ENCODE peak calls at places on chromosomes 16 and 17, in five cellular contexts. L, P, D, Q and H are unnamed samples.

GRCh38 chr17:58267347-58268324 is 13.1 kb downstream of the MPO start:
- DNase-seq in P (no peak), D (no peak), L (no peak), Q (no peak), H (no peak)

GRCh38 chr17:9020824-9021157 is 519 bp upstream of the NTN1 start:
- DNase-seq in P (no peak), L (no peak), D (no peak), Q (no peak), H (no peak)

GRCh38 chr16:11155284-11155806 is 100.7 kb downstream of the SOCS1 start:
- DNase-seq in P (no peak), L (no peak), Q (no peak), D (no peak), H (peak; percentile 33)

GRCh38 chr16:31709181-31709580 is 164.4 kb upstream of the ZNF267 start:
- DNase-seq in D (no peak), Q (no peak), L (no peak), P (no peak), H (no peak)

GRCh38 chr16:56340416-56340815 is 84.9 kb downstream of the AMFR start:
- DNase-seq in Q (no peak), P (no peak), L (no peak), D (no peak), H (no peak)

GRCh38 chr17:9924735-9925191 is 19.7 kb upstream of the RCVRN start:
- DNase-seq in Q (no peak), L (no peak), D (no peak), P (peak; percentile 91), H (peak; percentile 78)

GRCh38 chr17:75587718-75588545 is at the start of gene MYO15B:
- DNase-seq in L (peak; percentile 19), Q (peak; percentile 20), D (peak; percentile 79), P (no peak), H (no peak)

GRCh38 chr16:995087-995486 is 13.5 kb downstream of the SOX8 start:
- DNase-seq in L (no peak), P (no peak), Q (no peak), D (no peak), H (no peak)

GRCh38 chr16:20803561-20804214 is 2.6 kb downstream of the ERI2 start:
- DNase-seq in P (no peak), L (no peak), Q (no peak), D (no peak), H (no peak)

GRCh38 chr16:51035711-51036110 is 115.4 kb downstream of the SALL1 start:
- DNase-seq in D (no peak), P (no peak), Q (no peak), L (no peak), H (no peak)

GRCh38 chr17:81582341-81582740 is 30.2 kb upstream of the FAAP100 start:
- DNase-seq in L (no peak), D (no peak), Q (no peak), P (no peak), H (no peak)

GRCh38 chr17:16944334-16945140 is 27.4 kb downstream of the TNFRSF13B start:
- DNase-seq in Q (no peak), L (no peak), P (no peak), D (no peak), H (no peak)

GRCh38 chr16:17019366-17019765 is 451.4 kb downstream of the XYLT1 start:
- DNase-seq in P (no peak), D (no peak), L (no peak), Q (no peak), H (no peak)

GRCh38 chr16:12182202-12182601 is 205.7 kb downstream of the SNX29 start:
- DNase-seq in D (no peak), L (no peak), Q (no peak), P (no peak), H (no peak)

GRCh38 chr17:7748098-7748775 is 30.7 kb downstream of the DNAH2 start:
- DNase-seq in Q (no peak), L (no peak), D (no peak), P (no peak), H (no peak)

GRCh38 chr16:65524997-65525396 is 403.1 kb upstream of the CDH11 start:
- DNase-seq in L (no peak), Q (no peak), D (no peak), P (no peak), H (no peak)

GRCh38 chr17:43530303-43531081 is 15.6 kb downstream of the ETV4 start:
- DNase-seq in P (peak; percentile 35), D (no peak), L (no peak), Q (no peak), H (no peak)

GRCh38 chr17:76869209-76869877 is 1.1 kb downstream of the MGAT5B start:
- DNase-seq in Q (no peak), L (no peak), D (peak; percentile 23), P (no peak), H (no peak)

GRCh38 chr17:42281571-42282096 is 5.4 kb upstream of the STAT5B start:
- DNase-seq in D (peak; percentile 2), L (no peak), P (peak; percentile 48), Q (no peak), H (peak; percentile 58)

GRCh38 chr16:74447578-74447977 is 26.3 kb upstream of the CLEC18B start:
- DNase-seq in L (no peak), Q (no peak), P (peak; percentile 28), D (no peak), H (no peak)

GRCh38 chr17:39738568-39738901 is 797 bp downstream of the GRB7 start:
- DNase-seq in Q (peak; percentile 39), D (peak; percentile 78), P (peak; percentile 69), L (peak; percentile 15), H (peak; percentile 72)

GRCh38 chr17:60077672-60078519 is 825 bp downstream of the HEATR6 start:
- DNase-seq in Q (no peak), L (peak; percentile 58), D (no peak), P (peak; percentile 27), H (no peak)

GRCh38 chr17:77681820-77682219 is 276.7 kb upstream of the TNRC6C start:
- DNase-seq in D (no peak), L (no peak), P (peak; percentile 65), Q (no peak), H (peak; percentile 50)

GRCh38 chr17:3659541-3660111 is 8.8 kb downstream of the TAX1BP3 start:
- DNase-seq in P (no peak), L (no peak), Q (no peak), D (no peak), H (no peak)

GRCh38 chr16:17939723-17940122 is 396.8 kb downstream of the NPIPA8 start:
- DNase-seq in D (no peak), Q (no peak), L (no peak), P (no peak), H (no peak)

GRCh38 chr17:35731239-35731931 is at the start of gene RASL10B:
- DNase-seq in D (peak; percentile 69), Q (no peak), L (peak; percentile 12), P (peak; percentile 57), H (peak; percentile 71)

GRCh38 chr16:85838381-85838780 is 38.9 kb downstream of the COX4I1 start:
- DNase-seq in P (no peak), L (no peak), Q (no peak), D (no peak), H (no peak)

GRCh38 chr16:1537763-1538289 is 4.4 kb downstream of the TMEM204 start:
- DNase-seq in D (peak; percentile 62), P (no peak), L (no peak), Q (no peak), H (no peak)

GRCh38 chr16:10509534-10510025 is 70.8 kb downstream of the EMP2 start:
- DNase-seq in D (peak; percentile 67), P (peak; percentile 93), L (peak; percentile 32), Q (peak; percentile 29), H (peak; percentile 85)

GRCh38 chr16:84836234-84836647 is 16.5 kb downstream of the CRISPLD2 start:
- DNase-seq in Q (no peak), D (no peak), L (no peak), P (peak; percentile 17), H (no peak)

GRCh38 chr16:10466313-10466712 is 80.5 kb downstream of the ATF7IP2 start:
- DNase-seq in P (no peak), Q (no peak), D (no peak), L (no peak), H (no peak)

GRCh38 chr16:1078579-1079021 is 6.1 kb downstream of the SSTR5 start:
- DNase-seq in Q (no peak), D (no peak), P (no peak), L (no peak), H (no peak)

GRCh38 chr17:74924250-74924948 is at the start of gene OTOP2:
- DNase-seq in D (peak; percentile 17), L (no peak), Q (no peak), P (no peak), H (no peak)